ENCODE peak calls at places on chromosomes 13 and 19, in seven cellular contexts. One of them, this sample, is unnamed.

GRCh38 chr13:48199404-48199991 is 33.5 kb upstream of the ITM2B start:
- DNase-seq in GM12891: no peak
- DNase-seq in LoVo: no peak
- DNase-seq in lower leg skin: no peak
- DNase-seq in hepatocyte: no peak
- DNase-seq in EH: no peak
- DNase-seq in germinal center: no peak
- DNase-seq in this sample: no peak

GRCh38 chr19:4957981-4958380 is 10.9 kb upstream of the KDM4B start:
- DNase-seq in hepatocyte: no peak
- DNase-seq in GM12891: no peak
- DNase-seq in LoVo: no peak
- DNase-seq in lower leg skin: no peak
- DNase-seq in EH: no peak
- DNase-seq in germinal center: no peak
- DNase-seq in this sample: no peak

GRCh38 chr13:20461860-20462532 is 63.7 kb downstream of the CRYL1 start:
- DNase-seq in EH: peak
- DNase-seq in germinal center: no peak
- DNase-seq in GM12891: no peak
- DNase-seq in lower leg skin: no peak
- DNase-seq in LoVo: no peak
- DNase-seq in hepatocyte: no peak
- DNase-seq in this sample: no peak

GRCh38 chr13:51590966-51591627 is 6.8 kb downstream of the WDFY2 start:
- DNase-seq in EH: peak
- DNase-seq in LoVo: no peak
- DNase-seq in GM12891: no peak
- DNase-seq in hepatocyte: peak
- DNase-seq in lower leg skin: no peak
- DNase-seq in germinal center: no peak
- DNase-seq in this sample: no peak

GRCh38 chr13:89827552-89827951 is 1519.9 kb upstream of the MIR17HG start:
- DNase-seq in GM12891: no peak
- DNase-seq in hepatocyte: no peak
- DNase-seq in germinal center: no peak
- DNase-seq in EH: no peak
- DNase-seq in LoVo: no peak
- DNase-seq in lower leg skin: no peak
- DNase-seq in this sample: no peak

GRCh38 chr13:85864963-85865530 is 65.8 kb upstream of the SLITRK6 start:
- DNase-seq in GM12891: no peak
- DNase-seq in LoVo: no peak
- DNase-seq in hepatocyte: peak
- DNase-seq in lower leg skin: no peak
- DNase-seq in germinal center: no peak
- DNase-seq in EH: no peak
- DNase-seq in this sample: no peak

GRCh38 chr13:48782429-48782840 is 128.7 kb downstream of the CYSLTR2 start:
- DNase-seq in germinal center: no peak
- DNase-seq in hepatocyte: no peak
- DNase-seq in GM12891: no peak
- DNase-seq in LoVo: no peak
- DNase-seq in EH: no peak
- DNase-seq in lower leg skin: no peak
- DNase-seq in this sample: no peak

GRCh38 chr19:12880551-12881171 is 588 bp downstream of the DNASE2 start:
- DNase-seq in lower leg skin: peak
- DNase-seq in LoVo: no peak
- DNase-seq in hepatocyte: peak
- DNase-seq in EH: peak
- DNase-seq in germinal center: peak
- DNase-seq in GM12891: no peak
- DNase-seq in this sample: no peak

GRCh38 chr13:40665754-40666057 is 735 bp downstream of the FOXO1 start:
- DNase-seq in germinal center: peak
- DNase-seq in hepatocyte: no peak
- DNase-seq in GM12891: peak
- DNase-seq in lower leg skin: no peak
- DNase-seq in LoVo: no peak
- DNase-seq in EH: peak
- DNase-seq in this sample: no peak

GRCh38 chr19:14957464-14957863 is 16.2 kb downstream of the OR7C2 start:
- DNase-seq in GM12891: no peak
- DNase-seq in germinal center: no peak
- DNase-seq in EH: no peak
- DNase-seq in LoVo: no peak
- DNase-seq in hepatocyte: no peak
- DNase-seq in lower leg skin: no peak
- DNase-seq in this sample: no peak

GRCh38 chr19:46609511-46610412 is 8.6 kb downstream of the CALM3 start:
- DNase-seq in hepatocyte: no peak
- DNase-seq in GM12891: no peak
- DNase-seq in LoVo: no peak
- DNase-seq in EH: no peak
- DNase-seq in germinal center: no peak
- DNase-seq in lower leg skin: peak
- DNase-seq in this sample: no peak

GRCh38 chr19:2079076-2079864 is 16.9 kb downstream of the MOB3A start:
- DNase-seq in EH: no peak
- DNase-seq in germinal center: no peak
- DNase-seq in hepatocyte: no peak
- DNase-seq in lower leg skin: no peak
- DNase-seq in GM12891: no peak
- DNase-seq in LoVo: no peak
- DNase-seq in this sample: no peak

GRCh38 chr19:35468637-35469036 is 20.6 kb downstream of the FFAR2 start:
- DNase-seq in LoVo: peak
- DNase-seq in hepatocyte: peak
- DNase-seq in GM12891: peak
- DNase-seq in lower leg skin: no peak
- DNase-seq in EH: peak
- DNase-seq in germinal center: peak
- DNase-seq in this sample: no peak

GRCh38 chr13:35722438-35723060 is 246.1 kb upstream of the MAB21L1 start:
- DNase-seq in LoVo: no peak
- DNase-seq in lower leg skin: peak
- DNase-seq in germinal center: no peak
- DNase-seq in hepatocyte: no peak
- DNase-seq in EH: no peak
- DNase-seq in GM12891: no peak
- DNase-seq in this sample: no peak

GRCh38 chr13:33194820-33195692 is 90.5 kb downstream of the STARD13 start:
- DNase-seq in hepatocyte: peak
- DNase-seq in GM12891: no peak
- DNase-seq in LoVo: no peak
- DNase-seq in EH: peak
- DNase-seq in germinal center: no peak
- DNase-seq in lower leg skin: no peak
- DNase-seq in this sample: no peak

GRCh38 chr19:17004386-17004785 is 22.2 kb downstream of the CPAMD8 start:
- DNase-seq in GM12891: no peak
- DNase-seq in hepatocyte: no peak
- DNase-seq in germinal center: no peak
- DNase-seq in LoVo: no peak
- DNase-seq in EH: no peak
- DNase-seq in lower leg skin: no peak
- DNase-seq in this sample: no peak

GRCh38 chr19:42606660-42607351 is 12.1 kb upstream of the CEACAM8 start:
- DNase-seq in EH: peak
- DNase-seq in lower leg skin: no peak
- DNase-seq in LoVo: peak
- DNase-seq in hepatocyte: peak
- DNase-seq in GM12891: peak
- DNase-seq in germinal center: peak
- DNase-seq in this sample: no peak

GRCh38 chr19:37933965-37934364 is 27.0 kb downstream of the SIPA1L3 start:
- DNase-seq in lower leg skin: no peak
- DNase-seq in hepatocyte: peak
- DNase-seq in GM12891: no peak
- DNase-seq in EH: no peak
- DNase-seq in germinal center: no peak
- DNase-seq in LoVo: no peak
- DNase-seq in this sample: no peak

GRCh38 chr19:1266818-1267440 is 2.2 kb upstream of the CIRBP start:
- DNase-seq in lower leg skin: peak
- DNase-seq in hepatocyte: peak
- DNase-seq in GM12891: no peak
- DNase-seq in LoVo: peak
- DNase-seq in EH: no peak
- DNase-seq in germinal center: no peak
- DNase-seq in this sample: no peak

GRCh38 chr13:73406454-73406853 is 347.6 kb downstream of the KLF5 start:
- DNase-seq in EH: no peak
- DNase-seq in LoVo: no peak
- DNase-seq in germinal center: no peak
- DNase-seq in GM12891: no peak
- DNase-seq in hepatocyte: no peak
- DNase-seq in lower leg skin: no peak
- DNase-seq in this sample: no peak

GRCh38 chr19:30224689-30225606 is 147.2 kb upstream of the ZNF536 start:
- DNase-seq in lower leg skin: no peak
- DNase-seq in EH: no peak
- DNase-seq in hepatocyte: peak
- DNase-seq in GM12891: no peak
- DNase-seq in LoVo: no peak
- DNase-seq in germinal center: no peak
- DNase-seq in this sample: no peak

GRCh38 chr19:19224852-19225494 is 13.2 kb downstream of the NCAN start:
- DNase-seq in LoVo: peak
- DNase-seq in EH: peak
- DNase-seq in germinal center: peak
- DNase-seq in lower leg skin: peak
- DNase-seq in hepatocyte: peak
- DNase-seq in GM12891: peak
- DNase-seq in this sample: no peak

GRCh38 chr13:113044431-113045114 is 61.0 kb upstream of the F7 start:
- DNase-seq in hepatocyte: no peak
- DNase-seq in GM12891: no peak
- DNase-seq in EH: no peak
- DNase-seq in germinal center: no peak
- DNase-seq in LoVo: no peak
- DNase-seq in lower leg skin: no peak
- DNase-seq in this sample: no peak

GRCh38 chr13:113349050-113349449 is 14.9 kb downstream of the GRTP1 start:
- DNase-seq in lower leg skin: no peak
- DNase-seq in LoVo: no peak
- DNase-seq in GM12891: no peak
- DNase-seq in hepatocyte: no peak
- DNase-seq in germinal center: no peak
- DNase-seq in EH: no peak
- DNase-seq in this sample: no peak

GRCh38 chr13:79637086-79637763 is 156.3 kb downstream of the NDFIP2 start:
- DNase-seq in hepatocyte: no peak
- DNase-seq in germinal center: no peak
- DNase-seq in GM12891: no peak
- DNase-seq in lower leg skin: no peak
- DNase-seq in EH: no peak
- DNase-seq in LoVo: no peak
- DNase-seq in this sample: no peak

GRCh38 chr13:28131646-28132045 is 6.7 kb upstream of the PAN3 start:
- DNase-seq in germinal center: no peak
- DNase-seq in hepatocyte: no peak
- DNase-seq in LoVo: no peak
- DNase-seq in EH: no peak
- DNase-seq in lower leg skin: no peak
- DNase-seq in GM12891: no peak
- DNase-seq in this sample: no peak

GRCh38 chr19:9834726-9835506 is at the start of gene PIN1:
- DNase-seq in lower leg skin: peak
- DNase-seq in hepatocyte: peak
- DNase-seq in germinal center: peak
- DNase-seq in GM12891: peak
- DNase-seq in EH: peak
- DNase-seq in LoVo: peak
- DNase-seq in this sample: peak

GRCh38 chr19:13437919-13438618 is 68.2 kb downstream of the CACNA1A start:
- DNase-seq in lower leg skin: no peak
- DNase-seq in LoVo: no peak
- DNase-seq in GM12891: no peak
- DNase-seq in hepatocyte: no peak
- DNase-seq in EH: no peak
- DNase-seq in germinal center: no peak
- DNase-seq in this sample: no peak

GRCh38 chr13:79393564-79394249 is 12.3 kb downstream of the RBM26 start:
- DNase-seq in germinal center: peak
- DNase-seq in hepatocyte: peak
- DNase-seq in EH: no peak
- DNase-seq in GM12891: no peak
- DNase-seq in LoVo: no peak
- DNase-seq in lower leg skin: no peak
- DNase-seq in this sample: peak

GRCh38 chr19:5839312-5840017 is at the start of gene FUT6:
- DNase-seq in germinal center: no peak
- DNase-seq in lower leg skin: no peak
- DNase-seq in GM12891: no peak
- DNase-seq in hepatocyte: no peak
- DNase-seq in LoVo: no peak
- DNase-seq in EH: no peak
- DNase-seq in this sample: no peak

GRCh38 chr13:114143806-114144605 is 11.6 kb upstream of the RASA3 start:
- DNase-seq in germinal center: peak
- DNase-seq in lower leg skin: no peak
- DNase-seq in hepatocyte: peak
- DNase-seq in GM12891: peak
- DNase-seq in LoVo: no peak
- DNase-seq in EH: no peak
- DNase-seq in this sample: no peak

GRCh38 chr13:74575729-74576125 is 441.5 kb upstream of the KLF12 start:
- DNase-seq in LoVo: no peak
- DNase-seq in GM12891: no peak
- DNase-seq in hepatocyte: peak
- DNase-seq in lower leg skin: peak
- DNase-seq in germinal center: no peak
- DNase-seq in EH: peak
- DNase-seq in this sample: no peak

GRCh38 chr13:106034201-106034600 is 501.3 kb downstream of the EFNB2 start:
- DNase-seq in germinal center: no peak
- DNase-seq in LoVo: no peak
- DNase-seq in EH: no peak
- DNase-seq in hepatocyte: no peak
- DNase-seq in GM12891: no peak
- DNase-seq in lower leg skin: no peak
- DNase-seq in this sample: no peak

GRCh38 chr19:6066661-6067646 is 43.3 kb downstream of the RFX2 start:
- DNase-seq in EH: peak
- DNase-seq in LoVo: peak
- DNase-seq in lower leg skin: peak
- DNase-seq in germinal center: no peak
- DNase-seq in GM12891: no peak
- DNase-seq in hepatocyte: peak
- DNase-seq in this sample: peak

GRCh38 chr13:29801737-29802305 is 48.6 kb downstream of the UBL3 start:
- DNase-seq in hepatocyte: no peak
- DNase-seq in germinal center: no peak
- DNase-seq in GM12891: no peak
- DNase-seq in EH: no peak
- DNase-seq in lower leg skin: no peak
- DNase-seq in LoVo: no peak
- DNase-seq in this sample: no peak

GRCh38 chr19:46080561-46080960 is 39.8 kb upstream of the IGFL4 start:
- DNase-seq in germinal center: no peak
- DNase-seq in GM12891: no peak
- DNase-seq in LoVo: peak
- DNase-seq in hepatocyte: peak
- DNase-seq in EH: peak
- DNase-seq in lower leg skin: no peak
- DNase-seq in this sample: no peak

GRCh38 chr13:94345374-94346195 is 133.9 kb downstream of the DCT start:
- DNase-seq in hepatocyte: peak
- DNase-seq in lower leg skin: no peak
- DNase-seq in germinal center: no peak
- DNase-seq in EH: peak
- DNase-seq in LoVo: no peak
- DNase-seq in GM12891: no peak
- DNase-seq in this sample: no peak

GRCh38 chr19:37738371-37738770 is 18.8 kb upstream of the ZNF607 start:
- DNase-seq in LoVo: no peak
- DNase-seq in germinal center: no peak
- DNase-seq in GM12891: no peak
- DNase-seq in hepatocyte: no peak
- DNase-seq in lower leg skin: no peak
- DNase-seq in EH: no peak
- DNase-seq in this sample: no peak